ENCODE peak calls at places on chromosomes 5 and 9, in four cellular contexts. O, A, Q and F are unnamed samples.

GRCh38 chr5:54825005-54825404 is 160.4 kb downstream of the ESM1 start:
- DNase-seq in O (no peak), A (no peak), Q (no peak), F (no peak)

GRCh38 chr9:16344343-16344742 is 526.1 kb downstream of the BNC2 start:
- DNase-seq in O (peak), A (no peak), Q (no peak), F (no peak)

GRCh38 chr9:91778031-91778430 is 172.0 kb downstream of the ROR2 start:
- DNase-seq in O (no peak), A (no peak), Q (no peak), F (no peak)

GRCh38 chr5:179270581-179271300 is 74.5 kb downstream of the ADAMTS2 start:
- DNase-seq in O (no peak), A (no peak), Q (peak), F (peak)

GRCh38 chr9:70257991-70258691 is 637 bp upstream of the SMC5 start:
- DNase-seq in O (no peak), A (peak), Q (peak), F (peak)

GRCh38 chr9:90921969-90922368 is 120.3 kb downstream of the SYK start:
- DNase-seq in O (no peak), A (no peak), Q (no peak), F (no peak)

GRCh38 chr5:150113047-150113744 is 26.8 kb upstream of the CSF1R start:
- DNase-seq in O (no peak), A (peak), Q (no peak), F (no peak)

GRCh38 chr5:392431-392988 is 50.5 kb upstream of the EXOC3 start:
- DNase-seq in O (peak), A (peak), Q (no peak), F (no peak)

GRCh38 chr5:19987594-19988345 is at the start of gene CDH18:
- DNase-seq in O (peak), A (peak), Q (peak), F (no peak)

GRCh38 chr9:104787306-104788015 is 23.5 kb downstream of the NIPSNAP3B start:
- DNase-seq in O (no peak), A (no peak), Q (no peak), F (no peak)

GRCh38 chr5:170623576-170624181 is 119.9 kb downstream of the KCNIP1 start:
- DNase-seq in O (peak), A (peak), Q (no peak), F (no peak)

GRCh38 chr5:141101059-141101458 is 786 bp downstream of the PCDHB3 start:
- DNase-seq in O (no peak), A (no peak), Q (no peak), F (no peak)

GRCh38 chr5:154273028-154273617 is 82.6 kb downstream of the GALNT10 start:
- DNase-seq in O (peak), A (no peak), Q (peak), F (peak)

GRCh38 chr5:40770764-40771163 is 15.0 kb upstream of the TTC33 start:
- DNase-seq in O (no peak), A (no peak), Q (no peak), F (no peak)

GRCh38 chr5:58016329-58016728 is 443.6 kb downstream of the PLK2 start:
- DNase-seq in O (peak), A (no peak), Q (no peak), F (no peak)

GRCh38 chr9:99050292-99050911 is 54.5 kb upstream of the TGFBR1 start:
- DNase-seq in O (peak), A (no peak), Q (no peak), F (no peak)

GRCh38 chr5:177987326-177987725 is 8.7 kb downstream of the PROP1 start:
- DNase-seq in O (no peak), A (no peak), Q (no peak), F (no peak)

GRCh38 chr5:85017271-85017670 is 632.6 kb upstream of the EDIL3 start:
- DNase-seq in O (no peak), A (no peak), Q (no peak), F (no peak)

GRCh38 chr5:56278267-56278826 is 45.2 kb upstream of the ANKRD55 start:
- DNase-seq in O (no peak), A (no peak), Q (no peak), F (no peak)

GRCh38 chr9:125511780-125512179 is 195.2 kb downstream of the MAPKAP1 start:
- DNase-seq in O (no peak), A (no peak), Q (no peak), F (no peak)

GRCh38 chr5:169052207-169052606 is 248.7 kb downstream of the SLIT3 start:
- DNase-seq in O (no peak), A (no peak), Q (no peak), F (no peak)

GRCh38 chr9:125538092-125538473 is 168.9 kb downstream of the MAPKAP1 start:
- DNase-seq in O (peak), A (peak), Q (peak), F (peak)

GRCh38 chr5:111742595-111742994 is 14.4 kb downstream of the NREP start:
- DNase-seq in O (no peak), A (no peak), Q (peak), F (no peak)
- TF ChIP-seq EP300 in O (no peak), A (no peak), Q (no peak), F (no peak)

GRCh38 chr5:174606153-174606552 is 118.2 kb upstream of the MSX2 start:
- DNase-seq in O (no peak), A (no peak), Q (no peak), F (no peak)

GRCh38 chr5:174609116-174609515 is 115.3 kb upstream of the MSX2 start:
- DNase-seq in O (no peak), A (peak), Q (no peak), F (no peak)

GRCh38 chr5:174607205-174607604 is 117.2 kb upstream of the MSX2 start:
- DNase-seq in O (no peak), A (no peak), Q (no peak), F (no peak)

GRCh38 chr5:174608631-174609097 is 115.7 kb upstream of the MSX2 start:
- DNase-seq in O (no peak), A (peak), Q (peak), F (peak)

GRCh38 chr5:174606646-174607045 is 117.7 kb upstream of the MSX2 start:
- DNase-seq in O (no peak), A (no peak), Q (no peak), F (no peak)
- TF ChIP-seq EP300 in O (no peak), A (no peak), Q (no peak), F (no peak)

DNA sequence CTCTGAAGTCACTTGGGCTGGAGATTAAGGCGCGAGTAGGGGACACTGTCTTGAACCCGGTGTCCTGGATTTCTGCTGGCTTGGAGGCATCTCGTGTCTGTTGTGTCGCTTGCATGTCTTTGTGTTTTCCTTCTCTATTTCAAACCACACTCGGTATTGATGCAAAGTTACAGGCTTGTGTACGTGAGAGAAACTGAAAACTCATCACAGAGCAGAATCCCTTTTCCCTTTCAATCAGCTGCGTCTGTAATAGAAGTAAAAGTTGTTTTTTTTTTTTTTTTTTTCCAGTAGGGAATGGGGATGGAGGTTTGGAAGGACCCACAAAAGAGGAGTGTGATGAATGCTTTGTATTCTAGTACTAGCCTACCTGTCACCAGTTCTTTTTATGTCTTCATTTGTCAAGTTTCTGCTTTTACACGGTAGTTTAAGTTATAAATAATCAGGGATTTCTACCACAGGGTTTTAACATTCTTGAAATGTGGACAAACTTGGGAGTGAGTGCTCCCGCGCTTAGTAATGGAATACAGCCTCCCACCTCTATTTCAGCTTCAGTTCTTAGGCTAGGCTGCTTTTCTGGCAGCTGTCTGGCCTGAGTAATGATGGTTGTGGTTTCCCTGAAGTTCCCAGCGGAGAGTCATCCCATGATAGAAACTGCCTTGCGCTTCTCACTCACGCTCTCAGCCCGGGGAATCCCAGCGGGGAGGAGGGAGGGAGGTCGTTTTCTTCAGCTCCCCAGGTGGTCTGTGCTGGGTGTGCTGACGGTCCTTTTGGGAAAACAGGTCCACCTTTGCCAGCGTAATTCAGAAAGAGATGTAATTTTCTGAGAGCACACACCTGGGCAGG is 789 bp downstream of the TJP2 start:
- DNase-seq in O (no peak), A (no peak), Q (peak), F (peak)
- TF ChIP-seq EP300 in O (no peak), A (no peak), Q (no peak), F (no peak)

GRCh38 chr9:36034911-36035490 is 1.7 kb upstream of the RECK start:
- DNase-seq in O (no peak), A (no peak), Q (no peak), F (no peak)

GRCh38 chr9:36039121-36039520 is 2.4 kb downstream of the RECK start:
- DNase-seq in O (no peak), A (no peak), Q (no peak), F (no peak)

GRCh38 chr9:36036253-36036779 is 397 bp upstream of the RECK start:
- DNase-seq in O (no peak), A (no peak), Q (no peak), F (no peak)

GRCh38 chr9:36037580-36038169 is 962 bp downstream of the RECK start:
- DNase-seq in O (peak), A (no peak), Q (no peak), F (no peak)

DNA sequence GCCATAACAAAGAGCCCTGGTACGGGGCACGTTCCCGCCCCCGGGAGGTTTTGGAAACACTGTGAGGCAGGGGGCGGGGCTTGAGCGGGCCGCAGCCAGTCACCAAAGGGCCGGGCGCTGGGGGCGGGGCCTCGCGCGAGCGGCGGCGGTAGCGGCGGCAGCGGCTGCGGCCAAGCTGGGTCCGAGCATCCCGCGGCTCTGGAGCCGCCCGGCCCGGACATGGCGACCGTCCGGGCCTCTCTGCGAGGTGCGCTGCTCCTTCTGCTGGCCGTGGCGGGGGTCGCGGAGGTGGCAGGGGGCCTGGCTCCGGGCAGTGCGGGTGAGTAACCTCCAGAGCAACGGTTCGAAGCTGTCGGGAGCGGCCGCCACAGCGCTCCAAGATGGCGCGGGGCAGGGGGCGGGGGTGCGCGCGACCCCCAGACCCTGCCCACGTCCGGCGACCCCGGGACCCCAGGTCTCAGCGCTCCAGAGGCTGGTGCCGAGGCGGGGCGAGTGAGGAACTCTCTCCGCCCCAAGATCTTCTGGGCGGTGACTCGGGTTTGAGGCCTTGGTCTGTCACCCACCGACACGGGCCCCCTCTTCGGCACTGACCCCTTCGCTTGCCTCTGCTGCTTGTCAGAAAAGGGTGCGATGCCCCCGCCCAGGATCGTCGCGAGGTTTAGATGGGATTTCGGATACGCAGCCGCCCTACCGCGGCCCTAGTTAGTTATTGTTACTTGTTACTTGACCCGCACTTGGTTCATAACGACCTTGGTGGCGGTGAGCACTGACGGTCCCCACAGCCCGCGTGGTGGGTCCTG is at the start of gene RECK:
- DNase-seq in O (peak), A (peak), Q (peak), F (peak)
- TF ChIP-seq EP300 in O (no peak), A (no peak), Q (no peak), F (no peak)

DNA sequence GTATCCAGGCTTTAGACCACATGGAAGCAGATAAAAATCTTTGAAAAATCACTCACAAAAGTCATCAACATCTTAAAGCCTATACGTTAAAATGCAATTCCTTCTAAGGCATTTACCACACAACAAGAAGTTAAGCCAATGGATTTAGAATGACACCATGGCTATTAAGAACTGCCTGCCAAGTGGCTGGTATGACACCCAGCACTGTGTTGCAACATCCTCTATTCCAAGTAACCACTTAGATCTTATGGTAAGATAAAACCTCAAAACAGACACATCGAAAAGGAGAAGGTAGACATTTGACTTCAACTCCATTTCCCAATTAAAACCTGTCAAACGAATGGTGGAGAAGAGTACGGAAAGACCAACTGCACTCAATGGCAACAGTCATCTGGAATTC is 344.2 kb upstream of the SLC30A5 start:
- DNase-seq in O (no peak), A (no peak), Q (no peak), F (no peak)
- TF ChIP-seq EP300 in O (no peak), A (no peak), Q (no peak), F (no peak)

GRCh38 chr5:157540124-157540523 is 35.5 kb downstream of the ADAM19 start:
- DNase-seq in O (no peak), A (no peak), Q (no peak), F (no peak)

GRCh38 chr5:157542282-157542966 is 33.2 kb downstream of the ADAM19 start:
- DNase-seq in O (no peak), A (no peak), Q (no peak), F (no peak)

GRCh38 chr5:157541452-157542118 is 34.0 kb downstream of the ADAM19 start:
- DNase-seq in O (no peak), A (no peak), Q (no peak), F (no peak)

GRCh38 chr5:157539623-157540022 is 36.0 kb downstream of the ADAM19 start:
- DNase-seq in O (no peak), A (no peak), Q (no peak), F (no peak)

GRCh38 chr5:157540707-157541451 is 34.7 kb downstream of the ADAM19 start:
- DNase-seq in O (no peak), A (peak), Q (peak), F (peak)
- TF ChIP-seq EP300 in O (no peak), A (no peak), Q (no peak), F (no peak)

GRCh38 chr9:19490269-19490668 is 81.5 kb downstream of the ACER2 start:
- DNase-seq in O (no peak), A (no peak), Q (no peak), F (no peak)

GRCh38 chr9:19493845-19494244 is 85.0 kb downstream of the ACER2 start:
- DNase-seq in O (no peak), A (no peak), Q (no peak), F (no peak)

GRCh38 chr9:19492775-19493173 is 84.0 kb downstream of the ACER2 start:
- DNase-seq in O (no peak), A (no peak), Q (no peak), F (no peak)

GRCh38 chr9:19495186-19496028 is 86.6 kb downstream of the ACER2 start:
- DNase-seq in O (no peak), A (no peak), Q (no peak), F (no peak)

DNA sequence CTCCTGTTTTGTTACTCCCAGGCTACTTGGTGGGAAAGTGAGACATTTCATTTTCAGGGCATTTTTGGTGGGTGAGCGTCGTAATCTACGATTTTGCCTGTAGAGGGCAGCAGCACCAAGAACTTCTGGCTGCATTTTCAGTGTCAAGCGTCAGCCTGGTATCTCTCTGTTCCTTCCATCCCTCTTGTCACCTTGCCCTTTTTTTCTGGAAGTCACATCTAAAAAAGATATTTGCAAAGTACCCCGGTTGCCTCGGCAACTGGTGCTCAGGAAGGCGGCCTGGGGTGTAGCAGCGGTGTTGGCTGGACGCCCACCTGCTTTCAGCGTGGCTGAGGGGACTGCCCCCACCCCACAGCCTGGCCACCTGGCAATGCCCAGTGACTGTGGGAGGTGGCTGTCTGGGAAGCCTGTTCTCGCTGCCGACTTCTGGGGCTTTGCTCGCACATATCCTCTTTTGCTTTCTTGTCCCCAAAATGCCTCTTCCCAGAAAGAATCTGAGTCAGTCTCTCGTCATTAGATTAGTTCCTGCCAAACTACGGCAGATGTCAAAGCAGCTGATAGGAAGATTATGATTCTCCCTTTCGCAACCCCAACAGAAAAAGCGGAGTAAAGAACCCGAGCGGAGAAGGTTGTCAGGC is 84.5 kb downstream of the ACER2 start:
- DNase-seq in O (peak), A (peak), Q (no peak), F (peak)
- TF ChIP-seq EP300 in O (no peak), A (no peak), Q (no peak), F (no peak)

GRCh38 chr5:98218838-98219237 is 554.6 kb upstream of the RGMB start:
- DNase-seq in O (no peak), A (no peak), Q (no peak), F (no peak)
- TF ChIP-seq EP300 in O (no peak), A (no peak), Q (no peak), F (no peak)